ENCODE peak calls at places on chromosomes 11 and 22, in six cellular contexts. X, G, T, U, P and L are unnamed samples.
A peak's percentile ranks its signal among the peaks of the same experiment; 100 is the strongest.

GRCh38 chr11:73869234-73869949 is 7.3 kb downstream of the COA4 start:
- DNase-seq in T (no peak), X (no peak), U (no peak), G (peak; percentile 77), P (no peak), L (no peak)

GRCh38 chr22:48744283-48744641 is 1083.4 kb downstream of the BRD1 start:
- DNase-seq in X (no peak), P (no peak), G (no peak), U (no peak), T (no peak), L (no peak)

GRCh38 chr11:77724639-77725038 is 87.0 kb upstream of the CLNS1A start:
- DNase-seq in T (no peak), U (no peak), P (no peak), G (no peak), X (no peak), L (no peak)

GRCh38 chr11:88535916-88536547 is 198.5 kb upstream of the CTSC start:
- DNase-seq in G (no peak), U (no peak), P (no peak), T (peak; percentile 46), X (peak; percentile 89), L (no peak)

GRCh38 chr11:64178203-64178602 is 7.8 kb upstream of the STIP1 start:
- DNase-seq in X (no peak), P (no peak), G (no peak), T (no peak), U (no peak), L (no peak)

GRCh38 chr11:26623076-26623666 is 51.1 kb upstream of the MUC15 start:
- DNase-seq in P (no peak), X (no peak), G (no peak), T (no peak), U (no peak), L (no peak)

GRCh38 chr22:39596601-39597000 is 26.0 kb downstream of the CACNA1I start:
- DNase-seq in G (no peak), T (no peak), X (no peak), U (no peak), P (no peak), L (no peak)

GRCh38 chr11:96267490-96268010 is 75.4 kb downstream of the MAML2 start:
- DNase-seq in X (no peak), G (peak; percentile 82), U (no peak), P (no peak), T (peak; percentile 82), L (no peak)

GRCh38 chr11:116910378-116910777 is 73.0 kb upstream of the APOA1 start:
- DNase-seq in U (no peak), T (no peak), P (no peak), G (no peak), X (no peak), L (no peak)

GRCh38 chr11:2975594-2975993 is 16.5 kb downstream of the NAP1L4 start:
- DNase-seq in T (peak; percentile 36), U (no peak), G (peak; percentile 41), X (peak; percentile 43), P (no peak), L (no peak)

GRCh38 chr11:127109796-127110195 is 109.2 kb upstream of the KIRREL3 start:
- DNase-seq in P (no peak), U (no peak), T (no peak), G (no peak), X (no peak), L (no peak)

GRCh38 chr11:59097113-59097708 is 9.8 kb upstream of the FAM111B start:
- DNase-seq in P (no peak), T (no peak), X (peak; percentile 54), U (peak; percentile 35), G (peak; percentile 57), L (no peak)

GRCh38 chr11:129236850-129237249 is 44.7 kb upstream of the ARHGAP32 start:
- DNase-seq in G (no peak), U (no peak), T (no peak), P (no peak), X (no peak), L (no peak)

GRCh38 chr11:12207384-12208150 is 97.2 kb downstream of the MICAL2 start:
- DNase-seq in U (no peak), X (no peak), T (no peak), G (no peak), P (no peak), L (no peak)

GRCh38 chr22:40238425-40239344 is 61.0 kb downstream of the TNRC6B start:
- DNase-seq in U (no peak), G (no peak), P (no peak), X (peak; percentile 45), T (no peak), L (no peak)

GRCh38 chr22:27531782-27532530 is 269.6 kb downstream of the MN1 start:
- DNase-seq in P (no peak), X (no peak), T (no peak), G (no peak), U (no peak), L (no peak)

GRCh38 chr22:26952654-26953379 is 295.4 kb downstream of the MIAT start:
- DNase-seq in U (no peak), G (no peak), P (no peak), X (no peak), T (no peak), L (no peak)

GRCh38 chr11:19746081-19746480 is 33.4 kb downstream of the NAV2 start:
- DNase-seq in P (no peak), U (no peak), X (no peak), G (no peak), T (no peak), L (no peak)

GRCh38 chr22:37148031-37148651 is 1.6 kb downstream of the IL2RB start:
- DNase-seq in T (no peak), P (no peak), U (no peak), X (no peak), G (no peak), L (no peak)

GRCh38 chr11:96714689-96715088 is 324.9 kb downstream of the JRKL start:
- DNase-seq in T (no peak), X (no peak), U (no peak), G (no peak), P (no peak), L (no peak)

GRCh38 chr11:108216988-108217387 is 5.5 kb downstream of the NPAT start:
- DNase-seq in X (no peak), G (no peak), P (no peak), T (no peak), U (no peak), L (no peak)

GRCh38 chr22:20656902-20657836 is 116.7 kb upstream of the SERPIND1 start:
- DNase-seq in U (no peak), X (no peak), T (no peak), P (no peak), G (no peak), L (no peak)

GRCh38 chr11:117071344-117071787 is 26.9 kb downstream of the SIK3 start:
- DNase-seq in T (no peak), U (no peak), X (peak; percentile 25), G (no peak), P (no peak), L (no peak)

GRCh38 chr11:17129003-17129402 is 51.5 kb upstream of the RPS13 start:
- DNase-seq in P (no peak), X (no peak), U (no peak), T (no peak), G (no peak), L (no peak)